ENCODE peak calls at places on chromosomes 5 and 9, in six cellular contexts. One of them, this sample, is unnamed.
A peak's percentile ranks its signal among the peaks of the same experiment; 100 is the strongest.

GRCh38 chr9:129866373-129867137 is 31.3 kb downstream of the USP20 start:
- DNase-seq in Caco-2: no peak
- DNase-seq in Panc1: no peak
- DNase-seq in progenitor cell of endocrine pancreas: no peak
- DNase-seq in stomach: no peak
- DNase-seq in nephron progenitor cell: no peak
- DNase-seq in this sample: no peak

GRCh38 chr5:135272311-135272805 is 126.7 kb downstream of the MACROH2A1 start:
- DNase-seq in stomach: no peak
- DNase-seq in Caco-2: no peak
- DNase-seq in Panc1: no peak
- DNase-seq in progenitor cell of endocrine pancreas: no peak
- DNase-seq in nephron progenitor cell: no peak
- DNase-seq in this sample: no peak

GRCh38 chr5:23352437-23352836 is 155.0 kb upstream of the PRDM9 start:
- DNase-seq in stomach: no peak
- DNase-seq in progenitor cell of endocrine pancreas: no peak
- DNase-seq in Caco-2: no peak
- DNase-seq in nephron progenitor cell: peak; percentile 11
- DNase-seq in Panc1: no peak
- DNase-seq in this sample: peak; percentile 17

GRCh38 chr5:88929385-88929784 is 46.4 kb upstream of the MEF2C start:
- DNase-seq in progenitor cell of endocrine pancreas: no peak
- DNase-seq in Panc1: no peak
- DNase-seq in Caco-2: no peak
- DNase-seq in nephron progenitor cell: no peak
- DNase-seq in stomach: no peak
- DNase-seq in this sample: no peak

GRCh38 chr9:79360387-79361347 is 211.1 kb upstream of the TLE4 start:
- DNase-seq in progenitor cell of endocrine pancreas: no peak
- DNase-seq in Panc1: no peak
- DNase-seq in Caco-2: no peak
- DNase-seq in stomach: no peak
- DNase-seq in nephron progenitor cell: no peak
- DNase-seq in this sample: no peak

GRCh38 chr9:35516481-35516880 is 26.6 kb downstream of the RUSC2 start:
- DNase-seq in progenitor cell of endocrine pancreas: no peak
- DNase-seq in Caco-2: no peak
- DNase-seq in stomach: no peak
- DNase-seq in Panc1: no peak
- DNase-seq in nephron progenitor cell: no peak
- DNase-seq in this sample: no peak

GRCh38 chr5:151812757-151813309 is 41.1 kb downstream of the G3BP1 start:
- DNase-seq in stomach: no peak
- DNase-seq in Caco-2: no peak
- DNase-seq in progenitor cell of endocrine pancreas: no peak
- DNase-seq in nephron progenitor cell: no peak
- DNase-seq in Panc1: no peak
- DNase-seq in this sample: no peak

GRCh38 chr5:141951341-141951781 is 6.6 kb downstream of the PCDH12 start:
- DNase-seq in progenitor cell of endocrine pancreas: no peak
- DNase-seq in stomach: no peak
- DNase-seq in Caco-2: no peak
- DNase-seq in nephron progenitor cell: peak; percentile 58
- DNase-seq in Panc1: no peak
- DNase-seq in this sample: peak; percentile 70

GRCh38 chr5:101915559-101915958 is 380.5 kb downstream of the SLCO4C1 start:
- DNase-seq in nephron progenitor cell: no peak
- DNase-seq in Caco-2: no peak
- DNase-seq in progenitor cell of endocrine pancreas: no peak
- DNase-seq in stomach: no peak
- DNase-seq in Panc1: no peak
- DNase-seq in this sample: no peak

GRCh38 chr5:55708732-55709131 is 3.4 kb downstream of the SLC38A9 start:
- DNase-seq in Caco-2: no peak
- DNase-seq in stomach: no peak
- DNase-seq in progenitor cell of endocrine pancreas: no peak
- DNase-seq in nephron progenitor cell: no peak
- DNase-seq in Panc1: no peak
- DNase-seq in this sample: no peak

GRCh38 chr9:16601991-16602390 is 268.5 kb downstream of the BNC2 start:
- DNase-seq in stomach: no peak
- DNase-seq in progenitor cell of endocrine pancreas: no peak
- DNase-seq in nephron progenitor cell: no peak
- DNase-seq in Caco-2: no peak
- DNase-seq in Panc1: no peak
- DNase-seq in this sample: no peak

GRCh38 chr9:6922124-6922676 is 164.4 kb downstream of the KDM4C start:
- DNase-seq in progenitor cell of endocrine pancreas: no peak
- DNase-seq in Panc1: no peak
- DNase-seq in stomach: no peak
- DNase-seq in Caco-2: no peak
- DNase-seq in nephron progenitor cell: no peak
- DNase-seq in this sample: no peak

DNA sequence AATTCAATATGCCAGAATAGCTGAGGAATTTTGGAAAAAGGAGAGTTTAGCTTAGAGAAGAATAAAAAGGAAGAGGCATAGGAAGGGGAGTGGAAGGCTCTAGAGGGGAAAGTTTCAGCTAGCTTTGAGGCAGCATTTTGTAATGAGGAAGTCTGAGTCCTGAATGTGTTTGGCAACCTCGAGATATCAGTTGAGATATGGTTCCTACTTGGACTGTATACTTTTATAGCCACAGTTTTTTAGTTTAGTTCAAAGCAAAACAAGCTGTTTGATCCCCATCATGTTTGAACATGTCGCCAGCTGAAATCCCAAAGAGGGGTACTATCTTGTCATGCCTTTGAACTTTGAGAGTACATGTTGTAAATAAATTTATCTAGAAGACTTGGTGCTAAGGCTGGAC is 559.0 kb upstream of the FTMT start:
- DNase-seq in progenitor cell of endocrine pancreas: no peak
- DNase-seq in stomach: no peak
- DNase-seq in nephron progenitor cell: no peak
- DNase-seq in Caco-2: no peak
- DNase-seq in Panc1: no peak
- DNase-seq in this sample: no peak
- TF ChIP-seq CTCF in progenitor cell of endocrine pancreas: no peak
- TF ChIP-seq CTCF in stomach: no peak
- TF ChIP-seq CTCF in nephron progenitor cell: no peak
- TF ChIP-seq CTCF in Caco-2: no peak
- TF ChIP-seq CTCF in Panc1: no peak
- TF ChIP-seq CTCF in this sample: no peak

DNA sequence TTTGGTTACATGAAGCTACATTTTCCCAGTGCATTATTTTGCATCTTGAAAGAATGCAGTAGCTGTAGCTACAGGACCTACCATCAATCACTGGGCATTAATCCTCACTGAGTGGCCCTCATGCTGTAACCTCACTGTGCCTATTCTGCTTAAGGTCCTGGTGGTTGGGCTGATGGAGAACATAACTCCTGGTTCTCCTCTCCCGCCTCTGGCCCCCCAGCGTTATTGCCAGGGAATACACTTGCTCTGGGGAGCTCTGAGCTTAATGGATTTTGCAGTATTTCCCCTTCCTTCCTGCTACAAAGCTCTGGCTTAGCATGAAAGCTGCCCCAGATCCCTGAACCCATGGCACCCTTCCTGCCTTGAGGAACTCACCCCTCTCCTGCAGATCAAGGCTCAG is 111.6 kb upstream of the EQTN start:
- DNase-seq in Panc1: no peak
- DNase-seq in progenitor cell of endocrine pancreas: no peak
- DNase-seq in stomach: no peak
- DNase-seq in Caco-2: no peak
- DNase-seq in nephron progenitor cell: no peak
- DNase-seq in this sample: no peak
- TF ChIP-seq CTCF in Panc1: no peak
- TF ChIP-seq CTCF in progenitor cell of endocrine pancreas: no peak
- TF ChIP-seq CTCF in stomach: no peak
- TF ChIP-seq CTCF in Caco-2: no peak
- TF ChIP-seq CTCF in nephron progenitor cell: no peak
- TF ChIP-seq CTCF in this sample: no peak

GRCh38 chr5:93247126-93247525 is 333.9 kb downstream of the NR2F1-AS1 start:
- DNase-seq in stomach: no peak
- DNase-seq in Caco-2: no peak
- DNase-seq in nephron progenitor cell: no peak
- DNase-seq in Panc1: no peak
- DNase-seq in progenitor cell of endocrine pancreas: no peak
- DNase-seq in this sample: no peak

GRCh38 chr5:93249651-93250289 is 331.2 kb downstream of the NR2F1-AS1 start:
- DNase-seq in Panc1: no peak
- DNase-seq in progenitor cell of endocrine pancreas: no peak
- DNase-seq in stomach: no peak
- DNase-seq in nephron progenitor cell: peak; percentile 8
- DNase-seq in Caco-2: no peak
- DNase-seq in this sample: no peak

GRCh38 chr5:93250431-93250830 is 330.6 kb downstream of the NR2F1-AS1 start:
- DNase-seq in Caco-2: no peak
- DNase-seq in stomach: no peak
- DNase-seq in progenitor cell of endocrine pancreas: no peak
- DNase-seq in nephron progenitor cell: no peak
- DNase-seq in Panc1: no peak
- DNase-seq in this sample: no peak

GRCh38 chr5:93251347-93251746 is 329.7 kb downstream of the NR2F1-AS1 start:
- DNase-seq in progenitor cell of endocrine pancreas: no peak
- DNase-seq in Panc1: no peak
- DNase-seq in nephron progenitor cell: no peak
- DNase-seq in Caco-2: no peak
- DNase-seq in stomach: no peak
- DNase-seq in this sample: no peak

DNA sequence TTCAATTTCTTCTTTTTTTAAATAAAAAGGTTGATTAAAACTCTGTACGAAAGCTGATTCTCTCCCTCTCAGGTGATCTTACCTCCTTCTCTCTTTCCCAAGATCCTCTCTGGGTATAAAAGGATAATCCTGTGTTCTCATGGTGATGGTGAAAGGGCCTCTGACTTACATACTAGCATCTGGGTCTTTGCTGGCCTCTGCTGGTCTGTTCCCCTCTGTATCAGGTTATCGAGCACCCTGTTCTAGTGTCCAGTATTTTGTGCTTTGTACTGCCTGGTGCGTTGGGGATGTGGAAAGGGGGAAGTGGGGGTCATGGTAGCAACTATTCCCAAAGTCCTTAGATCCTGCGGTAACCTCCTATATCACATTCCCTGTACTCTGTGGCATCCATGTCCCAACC is 328.9 kb downstream of the NR2F1-AS1 start:
- DNase-seq in Panc1: no peak
- DNase-seq in progenitor cell of endocrine pancreas: no peak
- DNase-seq in nephron progenitor cell: no peak
- DNase-seq in stomach: no peak
- DNase-seq in Caco-2: no peak
- DNase-seq in this sample: no peak
- TF ChIP-seq CTCF in Panc1: peak; percentile 56
- TF ChIP-seq CTCF in progenitor cell of endocrine pancreas: no peak
- TF ChIP-seq CTCF in nephron progenitor cell: no peak
- TF ChIP-seq CTCF in stomach: no peak
- TF ChIP-seq CTCF in Caco-2: peak; percentile 18
- TF ChIP-seq CTCF in this sample: no peak

DNA sequence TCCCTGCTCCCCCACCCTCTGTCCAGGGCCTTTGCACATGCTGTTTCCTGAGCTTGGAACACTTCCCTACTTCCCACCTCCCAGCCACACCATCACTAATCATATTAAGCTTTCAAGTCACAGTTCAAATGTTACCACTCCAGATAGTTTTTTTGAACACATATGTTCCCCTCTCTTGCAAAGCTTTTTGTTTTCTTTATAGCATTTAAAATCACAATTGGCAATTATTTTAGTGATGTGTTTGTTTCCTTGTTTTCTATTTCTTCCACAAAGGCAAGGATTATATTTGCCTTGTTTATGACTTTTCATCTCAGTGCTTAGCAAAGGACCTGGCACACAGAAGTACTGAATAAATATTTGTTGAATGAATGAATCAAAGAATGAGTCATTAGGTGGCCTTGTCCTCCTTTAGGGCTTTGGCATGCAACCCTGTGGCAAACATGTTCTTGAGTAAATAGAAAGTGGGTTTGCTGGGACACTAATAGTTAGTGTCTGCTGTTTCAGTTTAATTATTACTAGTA is 386.8 kb downstream of the FGF10 start:
- DNase-seq in stomach: peak; percentile 74
- DNase-seq in Panc1: peak; percentile 81
- DNase-seq in nephron progenitor cell: no peak
- DNase-seq in progenitor cell of endocrine pancreas: no peak
- DNase-seq in Caco-2: no peak
- DNase-seq in this sample: no peak
- TF ChIP-seq CTCF in stomach: no peak
- TF ChIP-seq CTCF in Panc1: no peak
- TF ChIP-seq CTCF in nephron progenitor cell: no peak
- TF ChIP-seq CTCF in progenitor cell of endocrine pancreas: no peak
- TF ChIP-seq CTCF in Caco-2: no peak
- TF ChIP-seq CTCF in this sample: no peak

GRCh38 chr5:16668194-16668593 is 51.4 kb upstream of the RETREG1 start:
- DNase-seq in Caco-2: no peak
- DNase-seq in nephron progenitor cell: no peak
- DNase-seq in Panc1: no peak
- DNase-seq in stomach: no peak
- DNase-seq in progenitor cell of endocrine pancreas: no peak
- DNase-seq in this sample: no peak

GRCh38 chr5:16665611-16666010 is 48.8 kb upstream of the RETREG1 start:
- DNase-seq in nephron progenitor cell: no peak
- DNase-seq in Panc1: no peak
- DNase-seq in progenitor cell of endocrine pancreas: no peak
- DNase-seq in stomach: no peak
- DNase-seq in Caco-2: no peak
- DNase-seq in this sample: no peak

GRCh38 chr5:16664368-16664767 is 47.6 kb upstream of the RETREG1 start:
- DNase-seq in Panc1: no peak
- DNase-seq in nephron progenitor cell: no peak
- DNase-seq in stomach: no peak
- DNase-seq in Caco-2: no peak
- DNase-seq in progenitor cell of endocrine pancreas: no peak
- DNase-seq in this sample: no peak

GRCh38 chr5:16666140-16666860 is 49.5 kb upstream of the RETREG1 start:
- DNase-seq in progenitor cell of endocrine pancreas: no peak
- DNase-seq in Panc1: no peak
- DNase-seq in stomach: no peak
- DNase-seq in nephron progenitor cell: no peak
- DNase-seq in Caco-2: no peak
- DNase-seq in this sample: no peak

DNA sequence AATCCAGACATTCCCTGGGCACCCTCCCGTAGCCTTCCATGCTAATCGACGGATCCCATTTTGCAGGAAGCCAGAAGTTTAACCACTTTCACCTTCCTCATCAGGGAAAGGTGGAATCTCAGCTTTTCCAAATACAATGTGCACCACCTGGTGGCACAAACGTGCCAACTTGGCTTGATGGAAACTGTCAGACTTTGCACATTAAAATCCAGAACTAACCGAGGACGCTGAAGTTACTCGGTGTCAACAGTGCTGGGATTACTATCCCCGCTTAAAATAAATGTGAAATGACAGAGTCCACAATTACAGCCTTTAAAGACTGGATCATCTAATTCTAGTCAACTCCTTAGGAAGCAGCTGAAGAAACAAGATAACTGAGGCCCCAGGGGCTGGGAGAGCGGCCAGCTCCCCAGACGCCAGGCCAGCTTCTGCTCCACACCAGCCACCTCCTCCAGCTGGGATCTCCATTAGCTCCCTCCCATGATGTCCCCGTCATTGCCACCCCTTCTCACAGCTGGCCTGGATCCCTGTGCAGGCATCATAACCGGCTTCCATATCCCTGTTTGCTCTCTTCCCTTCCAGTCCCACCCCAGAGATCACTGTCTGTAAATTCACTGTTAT is 50.2 kb upstream of the RETREG1 start:
- DNase-seq in progenitor cell of endocrine pancreas: no peak
- DNase-seq in stomach: peak; percentile 54
- DNase-seq in Caco-2: no peak
- DNase-seq in Panc1: no peak
- DNase-seq in nephron progenitor cell: no peak
- DNase-seq in this sample: no peak
- TF ChIP-seq CTCF in progenitor cell of endocrine pancreas: peak; percentile 56
- TF ChIP-seq CTCF in stomach: no peak
- TF ChIP-seq CTCF in Caco-2: peak; percentile 60
- TF ChIP-seq CTCF in Panc1: no peak
- TF ChIP-seq CTCF in nephron progenitor cell: peak; percentile 20
- TF ChIP-seq CTCF in this sample: peak; percentile 42

This sample was measured in endothelial cell.